ENCODE peak calls at places on chromosomes 11 and 22, in nine cellular contexts. K is stimulated activated naive B cell treated with anti-CD40 and anti-IgM and Interleukin-4, amounts not matched to agents 10 μg/mL and 1 μg/mL and 100 μg/mL, for 72 hours; H is nucleus accumbens; C is skeletal muscle cell; Y is pulmonary artery endothelial cell; I is epithelial cell of esophagus; P is stimulated activated CD4-positive, alpha-beta T cell treated with anti-CD3 and anti-CD28 coated beads, Interleukin-4, amount 100 ng/mL, for 48 hours; T is CD8-positive, alpha-beta memory T cell; Q is activated CD4-positive, CD25-positive, alpha-beta regulatory T cell. J is an unnamed sample.

GRCh38 chr11:10701982-10702381 is 8.4 kb upstream of the IRAG1 start:
- DNase-seq in K (no peak), Y (no peak), Q (no peak), I (peak), T (no peak), C (peak), H (no peak), P (no peak), J (no peak)

GRCh38 chr11:69803022-69803421 is 16.2 kb downstream of the FGF3 start:
- DNase-seq in Y (no peak), H (no peak), P (no peak), T (no peak), K (no peak), I (no peak), Q (no peak), C (no peak), J (no peak)

GRCh38 chr11:65021509-65021908 is 5.7 kb upstream of the SNX15 start:
- DNase-seq in Y (no peak), T (no peak), C (no peak), Q (no peak), I (no peak), K (no peak), P (no peak), H (no peak), J (no peak)

GRCh38 chr11:93623938-93624337 is 37.5 kb upstream of the CEP295 start:
- DNase-seq in Y (no peak), P (no peak), I (no peak), C (no peak), K (no peak), H (no peak), T (no peak), Q (no peak), J (no peak)

GRCh38 chr11:64447717-64448598 is 89.0 kb downstream of the RPS6KA4 start:
- DNase-seq in I (no peak), C (no peak), Y (no peak), P (no peak), H (no peak), T (no peak), K (peak), Q (no peak), J (no peak)

GRCh38 chr11:111922803-111923202 is 4.1 kb downstream of the C11orf52 start:
- DNase-seq in Q (no peak), Y (no peak), H (no peak), P (no peak), T (no peak), K (no peak), C (no peak), I (peak), J (no peak)

GRCh38 chr22:22944268-22944985 is 56.8 kb downstream of the IGLL5 start:
- DNase-seq in Y (no peak), I (no peak), H (no peak), Q (no peak), P (no peak), T (no peak), K (no peak), C (no peak), J (no peak)

GRCh38 chr11:13415201-13415600 is 47.8 kb downstream of the BTBD10 start:
- DNase-seq in Y (no peak), I (peak), K (no peak), T (no peak), Q (no peak), H (no peak), C (no peak), P (no peak), J (no peak)

GRCh38 chr11:114262681-114263509 is 33.3 kb upstream of the NNMT start:
- DNase-seq in T (peak), P (no peak), H (no peak), K (no peak), C (no peak), I (peak), Q (no peak), Y (no peak), J (no peak)

GRCh38 chr11:10908215-10908990 is 50.5 kb upstream of the ZBED5 start:
- DNase-seq in T (no peak), C (peak), K (no peak), Q (no peak), I (peak), P (no peak), H (no peak), Y (no peak), J (no peak)

GRCh38 chr22:46653596-46653995 is 33.4 kb downstream of the GRAMD4 start:
- DNase-seq in T (no peak), C (no peak), H (no peak), I (peak), Q (no peak), K (peak), Y (no peak), P (no peak), J (peak)

GRCh38 chr11:5123802-5124521 is 14.2 kb downstream of the OR52A5 start:
- DNase-seq in H (peak), T (peak), Q (no peak), I (peak), P (peak), Y (peak), K (peak), C (peak), J (peak)

GRCh38 chr22:24553597-24554315 is 1.2 kb downstream of the GUCD1 start:
- DNase-seq in I (peak), C (no peak), K (no peak), Q (no peak), H (no peak), Y (no peak), P (no peak), T (peak), J (no peak)

GRCh38 chr11:34926101-34926830 is 9.8 kb downstream of the PDHX start:
- DNase-seq in K (no peak), Q (no peak), C (no peak), I (peak), P (no peak), T (peak), H (no peak), Y (no peak), J (no peak)